ENCODE peak calls at places on chromosomes 4 and X, in five cellular contexts. M is A673, F is left colon, O is Peyer's patch, P is amniotic epithelial cell. G is an unnamed sample.
A peak's percentile ranks its signal among the peaks of the same experiment; 100 is the strongest.

GRCh38 chr4:41814565-41814964 is 66.0 kb upstream of the PHOX2B start:
- DNase-seq in M (peak; percentile 14), F (no peak), O (no peak), P (peak; percentile 2), G (no peak)

GRCh38 chr4:156829194-156829593 is 142.4 kb downstream of the PDGFC start:
- DNase-seq in M (no peak), F (no peak), O (no peak), P (peak; percentile 53), G (no peak)

GRCh38 chr4:154911097-154911496 is 130.0 kb downstream of the RBM46 start:
- DNase-seq in M (no peak), F (no peak), O (no peak), P (no peak), G (no peak)

GRCh38 chr4:168589154-168589553 is 92.3 kb downstream of the PALLD start:
- DNase-seq in M (peak; percentile 66), F (no peak), O (no peak), P (peak; percentile 70), G (no peak)

GRCh38 chr4:41661447-41662076 is 87.0 kb downstream of the PHOX2B start:
- DNase-seq in M (peak; percentile 63), F (peak; percentile 51), O (peak; percentile 75), P (peak; percentile 51), G (peak; percentile 19)

GRCh38 chrX:30735839-30736238 is 82.6 kb downstream of the GK start:
- DNase-seq in M (peak; percentile 74), F (peak; percentile 75), O (peak; percentile 81), P (peak; percentile 54), G (peak; percentile 57)

GRCh38 chr4:86233681-86234080 is 126.2 kb downstream of the MAPK10 start:
- DNase-seq in M (no peak), F (no peak), O (no peak), P (peak; percentile 71), G (no peak)

GRCh38 chr4:154908168-154908567 is 127.1 kb downstream of the RBM46 start:
- DNase-seq in M (no peak), F (no peak), O (no peak), P (no peak), G (no peak)

GRCh38 chr4:186733778-186734177 is 10.1 kb upstream of the FAT1 start:
- DNase-seq in M (no peak), F (no peak), O (no peak), P (no peak), G (no peak)

GRCh38 chr4:69591374-69591773 is 48.1 kb downstream of the UGT2A2 start:
- DNase-seq in M (no peak), F (no peak), O (no peak), P (no peak), G (no peak)

GRCh38 chrX:129346574-129346973 is 176.7 kb downstream of the SMARCA1 start:
- DNase-seq in M (no peak), F (no peak), O (no peak), P (no peak), G (no peak)

GRCh38 chrX:39814391-39814790 is 283.4 kb downstream of the BCOR start:
- DNase-seq in M (peak; percentile 35), F (peak; percentile 43), O (peak; percentile 60), P (peak; percentile 32), G (peak; percentile 44)

GRCh38 chr4:109787807-109788206 is 14.0 kb downstream of the CFI start:
- DNase-seq in M (no peak), F (no peak), O (no peak), P (no peak), G (no peak)

GRCh38 chrX:37667141-37667540 is 18.4 kb upstream of the XK start:
- DNase-seq in M (no peak), F (no peak), O (no peak), P (no peak), G (no peak)

G was measured in activated T-cell treated with anti-CD3 and anti-CD28 coated beads, Interleukin-2, amount 50 U/mL, for 1 hour.